ENCODE peak calls at places on chromosomes 2 and 18, in five cellular contexts. D is amniotic epithelial cell, Z is HEK293T, O is EH, M is amygdala. Q is an unnamed sample.
A peak's percentile ranks its signal among the peaks of the same experiment; 100 is the strongest.

GRCh38 chr2:68734688-68735525 is at the start of gene ARHGAP25:
- DNase-seq in D (peak; percentile 21), Z (no peak), O (no peak), M (no peak), Q (no peak)

GRCh38 chr2:69454976-69455375 is 17.7 kb upstream of the NFU1 start:
- DNase-seq in D (no peak), Z (no peak), O (no peak), M (no peak), Q (no peak)

GRCh38 chr2:108630567-108631405 is 88.5 kb upstream of the RANBP2 start:
- DNase-seq in D (peak; percentile 37), Z (no peak), O (peak; percentile 69), M (no peak), Q (no peak)

GRCh38 chr2:238439093-238439849 is 12.5 kb downstream of the ASB1 start:
- DNase-seq in D (peak; percentile 92), Z (no peak), O (peak; percentile 95), M (no peak), Q (no peak)

GRCh38 chr18:49322770-49323490 is 137.5 kb downstream of the DYM start:
- DNase-seq in D (no peak), Z (no peak), O (no peak), M (no peak), Q (no peak)

GRCh38 chr2:207409525-207409924 is 120.2 kb upstream of the CREB1 start:
- DNase-seq in D (no peak), Z (no peak), O (no peak), M (no peak), Q (no peak)

GRCh38 chr18:5237083-5237722 is 40.1 kb upstream of the AKAIN1 start:
- DNase-seq in D (peak; percentile 9), Z (no peak), O (peak; percentile 25), M (no peak), Q (no peak)

GRCh38 chr2:9508934-9509333 is 34.6 kb downstream of the IAH1 start:
- DNase-seq in D (no peak), Z (no peak), O (no peak), M (no peak), Q (no peak)

GRCh38 chr18:73924836-73925235 is 222.8 kb downstream of the FBXO15 start:
- DNase-seq in D (no peak), Z (no peak), O (peak; percentile 23), M (no peak), Q (no peak)

GRCh38 chr2:224401641-224402342 is at the start of gene FAM124B:
- DNase-seq in D (peak; percentile 53), Z (peak; percentile 15), O (peak; percentile 73), M (no peak), Q (no peak)

GRCh38 chr18:57839942-57840381 is 36.8 kb upstream of the ATP8B1 start:
- DNase-seq in D (peak; percentile 31), Z (no peak), O (peak; percentile 87), M (no peak), Q (no peak)

GRCh38 chr2:117470311-117471095 is 344.0 kb upstream of the DDX18 start:
- DNase-seq in D (no peak), Z (peak; percentile 33), O (no peak), M (no peak), Q (peak; percentile 58)

GRCh38 chr2:46803911-46804670 is 111.5 kb downstream of the MCFD2 start:
- DNase-seq in D (peak; percentile 90), Z (no peak), O (peak; percentile 97), M (no peak), Q (no peak)

GRCh38 chr2:128187032-128187654 is 96.1 kb downstream of the UGGT1 start:
- DNase-seq in D (peak; percentile 91), Z (no peak), O (peak; percentile 83), M (no peak), Q (no peak)

GRCh38 chr2:24049485-24050021 is at the start of gene FKBP1B:
- DNase-seq in D (peak; percentile 40), Z (peak; percentile 78), O (peak; percentile 69), M (peak; percentile 9), Q (peak; percentile 88)